ENCODE peak calls at places on chromosomes 11 and 22, in seven cellular contexts. One of them, this sample, is unnamed.

GRCh38 chr11:3644817-3645235 is at the start of gene ART1:
- DNase-seq in mucosa of descending colon: peak; percentile 22
- DNase-seq in heart left ventricle: no peak
- DNase-seq in effector memory CD8-positive, alpha-beta T cell: no peak
- DNase-seq in EL: no peak
- DNase-seq in sciatic nerve: no peak
- DNase-seq in stimulated activated CD8-positive, alpha-beta memory T cell treated with anti-CD3 and anti-CD28 coated beads, Interleukin-15, amount 100 ng/mL, for 1 hour: no peak
- DNase-seq in this sample: no peak

GRCh38 chr22:48806227-48806781 is 1021.4 kb downstream of the BRD1 start:
- DNase-seq in mucosa of descending colon: no peak
- DNase-seq in heart left ventricle: no peak
- DNase-seq in sciatic nerve: no peak
- DNase-seq in effector memory CD8-positive, alpha-beta T cell: no peak
- DNase-seq in EL: no peak
- DNase-seq in stimulated activated CD8-positive, alpha-beta memory T cell treated with anti-CD3 and anti-CD28 coated beads, Interleukin-15, amount 100 ng/mL, for 1 hour: no peak
- DNase-seq in this sample: no peak

GRCh38 chr11:132087148-132087547 is 716.7 kb downstream of the NTM start:
- DNase-seq in heart left ventricle: no peak
- DNase-seq in sciatic nerve: no peak
- DNase-seq in mucosa of descending colon: no peak
- DNase-seq in effector memory CD8-positive, alpha-beta T cell: no peak
- DNase-seq in EL: no peak
- DNase-seq in stimulated activated CD8-positive, alpha-beta memory T cell treated with anti-CD3 and anti-CD28 coated beads, Interleukin-15, amount 100 ng/mL, for 1 hour: no peak
- DNase-seq in this sample: no peak

GRCh38 chr11:68106165-68106940 is 14.8 kb downstream of the CHKA start:
- DNase-seq in stimulated activated CD8-positive, alpha-beta memory T cell treated with anti-CD3 and anti-CD28 coated beads, Interleukin-15, amount 100 ng/mL, for 1 hour: no peak
- DNase-seq in mucosa of descending colon: peak; percentile 90
- DNase-seq in effector memory CD8-positive, alpha-beta T cell: no peak
- DNase-seq in sciatic nerve: no peak
- DNase-seq in EL: no peak
- DNase-seq in heart left ventricle: no peak
- DNase-seq in this sample: no peak

GRCh38 chr22:38788016-38788415 is 5.9 kb downstream of the DNAL4 start:
- DNase-seq in sciatic nerve: no peak
- DNase-seq in effector memory CD8-positive, alpha-beta T cell: no peak
- DNase-seq in mucosa of descending colon: no peak
- DNase-seq in EL: peak; percentile 49
- DNase-seq in heart left ventricle: no peak
- DNase-seq in stimulated activated CD8-positive, alpha-beta memory T cell treated with anti-CD3 and anti-CD28 coated beads, Interleukin-15, amount 100 ng/mL, for 1 hour: no peak
- DNase-seq in this sample: no peak

GRCh38 chr11:35178067-35178805 is 39.3 kb downstream of the CD44 start:
- DNase-seq in stimulated activated CD8-positive, alpha-beta memory T cell treated with anti-CD3 and anti-CD28 coated beads, Interleukin-15, amount 100 ng/mL, for 1 hour: no peak
- DNase-seq in mucosa of descending colon: no peak
- DNase-seq in heart left ventricle: no peak
- DNase-seq in effector memory CD8-positive, alpha-beta T cell: no peak
- DNase-seq in sciatic nerve: no peak
- DNase-seq in EL: no peak
- DNase-seq in this sample: no peak

GRCh38 chr22:42309865-42310264 is 39.4 kb upstream of the TCF20 start:
- DNase-seq in sciatic nerve: no peak
- DNase-seq in EL: no peak
- DNase-seq in mucosa of descending colon: no peak
- DNase-seq in stimulated activated CD8-positive, alpha-beta memory T cell treated with anti-CD3 and anti-CD28 coated beads, Interleukin-15, amount 100 ng/mL, for 1 hour: no peak
- DNase-seq in heart left ventricle: no peak
- DNase-seq in effector memory CD8-positive, alpha-beta T cell: no peak
- DNase-seq in this sample: no peak

GRCh38 chr11:88359529-88359928 is 22.0 kb upstream of the CTSC start:
- DNase-seq in EL: no peak
- DNase-seq in heart left ventricle: no peak
- DNase-seq in mucosa of descending colon: no peak
- DNase-seq in stimulated activated CD8-positive, alpha-beta memory T cell treated with anti-CD3 and anti-CD28 coated beads, Interleukin-15, amount 100 ng/mL, for 1 hour: no peak
- DNase-seq in effector memory CD8-positive, alpha-beta T cell: no peak
- DNase-seq in sciatic nerve: no peak
- DNase-seq in this sample: no peak

GRCh38 chr22:33519140-33519973 is 400.9 kb downstream of the LARGE1 start:
- DNase-seq in mucosa of descending colon: peak; percentile 74
- DNase-seq in effector memory CD8-positive, alpha-beta T cell: no peak
- DNase-seq in heart left ventricle: no peak
- DNase-seq in EL: no peak
- DNase-seq in sciatic nerve: no peak
- DNase-seq in stimulated activated CD8-positive, alpha-beta memory T cell treated with anti-CD3 and anti-CD28 coated beads, Interleukin-15, amount 100 ng/mL, for 1 hour: no peak
- DNase-seq in this sample: peak; percentile 33

GRCh38 chr11:73553266-73553665 is 44.6 kb downstream of the FAM168A start:
- DNase-seq in EL: no peak
- DNase-seq in stimulated activated CD8-positive, alpha-beta memory T cell treated with anti-CD3 and anti-CD28 coated beads, Interleukin-15, amount 100 ng/mL, for 1 hour: no peak
- DNase-seq in sciatic nerve: no peak
- DNase-seq in effector memory CD8-positive, alpha-beta T cell: no peak
- DNase-seq in heart left ventricle: no peak
- DNase-seq in mucosa of descending colon: no peak
- DNase-seq in this sample: no peak

GRCh38 chr11:133746663-133747306 is 98.5 kb downstream of the SPATA19 start:
- DNase-seq in sciatic nerve: no peak
- DNase-seq in stimulated activated CD8-positive, alpha-beta memory T cell treated with anti-CD3 and anti-CD28 coated beads, Interleukin-15, amount 100 ng/mL, for 1 hour: no peak
- DNase-seq in effector memory CD8-positive, alpha-beta T cell: no peak
- DNase-seq in mucosa of descending colon: no peak
- DNase-seq in heart left ventricle: no peak
- DNase-seq in EL: no peak
- DNase-seq in this sample: no peak

GRCh38 chr22:32700186-32700882 is 101.2 kb upstream of the TIMP3 start:
- DNase-seq in effector memory CD8-positive, alpha-beta T cell: no peak
- DNase-seq in EL: peak; percentile 65
- DNase-seq in mucosa of descending colon: peak; percentile 21
- DNase-seq in stimulated activated CD8-positive, alpha-beta memory T cell treated with anti-CD3 and anti-CD28 coated beads, Interleukin-15, amount 100 ng/mL, for 1 hour: no peak
- DNase-seq in sciatic nerve: no peak
- DNase-seq in heart left ventricle: no peak
- DNase-seq in this sample: peak; percentile 23

GRCh38 chr22:48342016-48342415 is 1485.7 kb downstream of the BRD1 start:
- DNase-seq in stimulated activated CD8-positive, alpha-beta memory T cell treated with anti-CD3 and anti-CD28 coated beads, Interleukin-15, amount 100 ng/mL, for 1 hour: no peak
- DNase-seq in heart left ventricle: peak; percentile 43
- DNase-seq in effector memory CD8-positive, alpha-beta T cell: no peak
- DNase-seq in EL: no peak
- DNase-seq in sciatic nerve: no peak
- DNase-seq in mucosa of descending colon: no peak
- DNase-seq in this sample: no peak

GRCh38 chr11:121814962-121815361 is 301.1 kb downstream of the BLID start:
- DNase-seq in heart left ventricle: no peak
- DNase-seq in sciatic nerve: no peak
- DNase-seq in effector memory CD8-positive, alpha-beta T cell: no peak
- DNase-seq in EL: no peak
- DNase-seq in mucosa of descending colon: no peak
- DNase-seq in stimulated activated CD8-positive, alpha-beta memory T cell treated with anti-CD3 and anti-CD28 coated beads, Interleukin-15, amount 100 ng/mL, for 1 hour: no peak
- DNase-seq in this sample: no peak

GRCh38 chr11:2928605-2929510 is at the start of gene PHLDA2:
- DNase-seq in mucosa of descending colon: peak; percentile 70
- DNase-seq in EL: peak; percentile 79
- DNase-seq in effector memory CD8-positive, alpha-beta T cell: peak; percentile 43
- DNase-seq in stimulated activated CD8-positive, alpha-beta memory T cell treated with anti-CD3 and anti-CD28 coated beads, Interleukin-15, amount 100 ng/mL, for 1 hour: no peak
- DNase-seq in sciatic nerve: no peak
- DNase-seq in heart left ventricle: peak; percentile 75
- DNase-seq in this sample: no peak

GRCh38 chr11:85021066-85021465 is 606.1 kb downstream of the DLG2 start:
- DNase-seq in stimulated activated CD8-positive, alpha-beta memory T cell treated with anti-CD3 and anti-CD28 coated beads, Interleukin-15, amount 100 ng/mL, for 1 hour: no peak
- DNase-seq in EL: no peak
- DNase-seq in mucosa of descending colon: no peak
- DNase-seq in heart left ventricle: no peak
- DNase-seq in sciatic nerve: no peak
- DNase-seq in effector memory CD8-positive, alpha-beta T cell: no peak
- DNase-seq in this sample: no peak